ENCODE peak calls at places on chromosomes 11 and 22, in nine cellular contexts. One of them, this sample, is unnamed.
A peak's percentile ranks its signal among the peaks of the same experiment; 100 is the strongest.

GRCh38 chr11:130611791-130612251 is 163.4 kb downstream of the ADAMTS15 start:
- DNase-seq in body of pancreas: no peak
- DNase-seq in CD8-positive, alpha-beta T cell: no peak
- DNase-seq in adrenal gland: no peak
- DNase-seq in coronary artery: peak; percentile 64
- DNase-seq in brain microvascular endothelial cell: peak; percentile 66
- DNase-seq in GM23338: no peak
- DNase-seq in K562: no peak
- DNase-seq in gastrocnemius medialis: no peak
- DNase-seq in this sample: no peak

GRCh38 chr11:10072841-10073240 is 221.2 kb downstream of the SBF2 start:
- DNase-seq in body of pancreas: no peak
- DNase-seq in CD8-positive, alpha-beta T cell: no peak
- DNase-seq in adrenal gland: no peak
- DNase-seq in coronary artery: no peak
- DNase-seq in brain microvascular endothelial cell: peak; percentile 24
- DNase-seq in GM23338: no peak
- DNase-seq in K562: no peak
- DNase-seq in gastrocnemius medialis: no peak
- DNase-seq in this sample: no peak

GRCh38 chr11:15969281-15969680 is 387.1 kb downstream of the SOX6 start:
- DNase-seq in body of pancreas: peak; percentile 53
- DNase-seq in CD8-positive, alpha-beta T cell: no peak
- DNase-seq in adrenal gland: peak; percentile 77
- DNase-seq in coronary artery: no peak
- DNase-seq in brain microvascular endothelial cell: peak; percentile 88
- DNase-seq in GM23338: no peak
- DNase-seq in K562: peak; percentile 76
- DNase-seq in gastrocnemius medialis: peak; percentile 76
- DNase-seq in this sample: peak; percentile 49

GRCh38 chr11:130622126-130622525 is 173.7 kb downstream of the ADAMTS15 start:
- DNase-seq in body of pancreas: no peak
- DNase-seq in CD8-positive, alpha-beta T cell: no peak
- DNase-seq in adrenal gland: no peak
- DNase-seq in coronary artery: peak; percentile 35
- DNase-seq in brain microvascular endothelial cell: no peak
- DNase-seq in GM23338: no peak
- DNase-seq in K562: no peak
- DNase-seq in gastrocnemius medialis: no peak
- DNase-seq in this sample: no peak

GRCh38 chr11:26556582-26556981 is 15.5 kb downstream of the MUC15 start:
- DNase-seq in body of pancreas: no peak
- DNase-seq in CD8-positive, alpha-beta T cell: no peak
- DNase-seq in adrenal gland: no peak
- DNase-seq in coronary artery: no peak
- DNase-seq in brain microvascular endothelial cell: no peak
- DNase-seq in GM23338: no peak
- DNase-seq in K562: no peak
- DNase-seq in gastrocnemius medialis: no peak
- DNase-seq in this sample: no peak

GRCh38 chr11:64745219-64745522 is 1.2 kb upstream of the RASGRP2 start:
- DNase-seq in body of pancreas: no peak
- DNase-seq in CD8-positive, alpha-beta T cell: peak; percentile 85
- DNase-seq in adrenal gland: peak; percentile 64
- DNase-seq in coronary artery: no peak
- DNase-seq in brain microvascular endothelial cell: no peak
- DNase-seq in GM23338: peak; percentile 70
- DNase-seq in K562: no peak
- DNase-seq in gastrocnemius medialis: peak; percentile 54
- DNase-seq in this sample: peak; percentile 75

GRCh38 chr11:94849836-94850235 is 81.7 kb downstream of the AMOTL1 start:
- DNase-seq in body of pancreas: no peak
- DNase-seq in CD8-positive, alpha-beta T cell: no peak
- DNase-seq in adrenal gland: no peak
- DNase-seq in coronary artery: no peak
- DNase-seq in brain microvascular endothelial cell: no peak
- DNase-seq in GM23338: no peak
- DNase-seq in K562: no peak
- DNase-seq in gastrocnemius medialis: no peak
- DNase-seq in this sample: no peak

GRCh38 chr11:23278121-23278520 is 417.8 kb upstream of the CCDC179 start:
- DNase-seq in body of pancreas: no peak
- DNase-seq in CD8-positive, alpha-beta T cell: no peak
- DNase-seq in adrenal gland: peak; percentile 7
- DNase-seq in coronary artery: no peak
- DNase-seq in brain microvascular endothelial cell: peak; percentile 9
- DNase-seq in GM23338: no peak
- DNase-seq in K562: no peak
- DNase-seq in gastrocnemius medialis: no peak
- DNase-seq in this sample: no peak

GRCh38 chr11:62958547-62959071 is 26.2 kb downstream of the SLC22A6 start:
- DNase-seq in body of pancreas: no peak
- DNase-seq in CD8-positive, alpha-beta T cell: no peak
- DNase-seq in adrenal gland: peak; percentile 29
- DNase-seq in coronary artery: no peak
- DNase-seq in brain microvascular endothelial cell: peak; percentile 6
- DNase-seq in GM23338: no peak
- DNase-seq in K562: no peak
- DNase-seq in gastrocnemius medialis: no peak
- DNase-seq in this sample: no peak

GRCh38 chr11:106304274-106304673 is 226.8 kb downstream of the AASDHPPT start:
- DNase-seq in body of pancreas: no peak
- DNase-seq in CD8-positive, alpha-beta T cell: no peak
- DNase-seq in adrenal gland: no peak
- DNase-seq in coronary artery: no peak
- DNase-seq in brain microvascular endothelial cell: peak; percentile 76
- DNase-seq in GM23338: no peak
- DNase-seq in K562: no peak
- DNase-seq in gastrocnemius medialis: no peak
- DNase-seq in this sample: no peak

GRCh38 chr11:75465701-75466531 is 32.9 kb upstream of the KLHL35 start:
- DNase-seq in body of pancreas: no peak
- DNase-seq in CD8-positive, alpha-beta T cell: no peak
- DNase-seq in adrenal gland: no peak
- DNase-seq in coronary artery: no peak
- DNase-seq in brain microvascular endothelial cell: peak; percentile 19
- DNase-seq in GM23338: peak; percentile 32
- DNase-seq in K562: no peak
- DNase-seq in gastrocnemius medialis: no peak
- DNase-seq in this sample: no peak

GRCh38 chr11:108609681-108610080 is 16.1 kb upstream of the EXPH5 start:
- DNase-seq in body of pancreas: no peak
- DNase-seq in CD8-positive, alpha-beta T cell: no peak
- DNase-seq in adrenal gland: no peak
- DNase-seq in coronary artery: no peak
- DNase-seq in brain microvascular endothelial cell: peak; percentile 74
- DNase-seq in GM23338: no peak
- DNase-seq in K562: no peak
- DNase-seq in gastrocnemius medialis: no peak
- DNase-seq in this sample: no peak

GRCh38 chr11:108601150-108601549 is 7.6 kb upstream of the EXPH5 start:
- DNase-seq in body of pancreas: no peak
- DNase-seq in CD8-positive, alpha-beta T cell: no peak
- DNase-seq in adrenal gland: no peak
- DNase-seq in coronary artery: no peak
- DNase-seq in brain microvascular endothelial cell: no peak
- DNase-seq in GM23338: no peak
- DNase-seq in K562: no peak
- DNase-seq in gastrocnemius medialis: no peak
- DNase-seq in this sample: no peak

GRCh38 chr11:108606495-108607160 is 13.1 kb upstream of the EXPH5 start:
- DNase-seq in body of pancreas: no peak
- DNase-seq in CD8-positive, alpha-beta T cell: no peak
- DNase-seq in adrenal gland: no peak
- DNase-seq in coronary artery: no peak
- DNase-seq in brain microvascular endothelial cell: no peak
- DNase-seq in GM23338: no peak
- DNase-seq in K562: no peak
- DNase-seq in gastrocnemius medialis: no peak
- DNase-seq in this sample: no peak

GRCh38 chr11:108608548-108608947 is 15.0 kb upstream of the EXPH5 start:
- DNase-seq in body of pancreas: no peak
- DNase-seq in CD8-positive, alpha-beta T cell: no peak
- DNase-seq in adrenal gland: no peak
- DNase-seq in coronary artery: no peak
- DNase-seq in brain microvascular endothelial cell: no peak
- DNase-seq in GM23338: peak; percentile 29
- DNase-seq in K562: no peak
- DNase-seq in gastrocnemius medialis: no peak
- DNase-seq in this sample: no peak

DNA sequence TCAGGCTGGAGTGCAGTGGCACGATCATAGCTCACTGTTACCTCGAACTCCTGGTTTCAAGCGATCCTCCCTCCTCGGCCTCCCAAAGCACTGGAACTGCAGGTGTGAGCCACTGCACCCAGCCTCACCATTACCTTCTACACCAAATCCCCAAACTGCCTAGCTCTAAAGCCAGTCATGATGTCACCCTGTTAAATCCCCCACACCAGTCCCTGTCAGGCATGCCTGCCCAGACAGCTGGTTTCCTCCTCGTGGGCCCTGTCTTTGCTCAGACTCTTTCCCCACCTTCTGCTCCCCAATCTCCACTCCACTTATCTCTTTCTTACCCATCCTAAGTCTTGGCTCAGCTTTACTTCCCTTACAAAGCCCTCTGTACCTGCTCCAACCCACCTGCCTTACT is 12.5 kb upstream of the EXPH5 start:
- DNase-seq in body of pancreas: no peak
- DNase-seq in CD8-positive, alpha-beta T cell: no peak
- DNase-seq in adrenal gland: no peak
- DNase-seq in coronary artery: no peak
- DNase-seq in brain microvascular endothelial cell: no peak
- DNase-seq in GM23338: no peak
- DNase-seq in K562: no peak
- DNase-seq in gastrocnemius medialis: no peak
- DNase-seq in this sample: no peak
- H3K27ac ChIP-seq in body of pancreas: no peak overlapping the region
- H3K27ac ChIP-seq in CD8-positive, alpha-beta T cell: no peak overlapping the region
- H3K27ac ChIP-seq in adrenal gland: no peak overlapping the region
- H3K27ac ChIP-seq in coronary artery: no peak overlapping the region
- H3K27ac ChIP-seq in brain microvascular endothelial cell: no peak overlapping the region
- H3K27ac ChIP-seq in GM23338: no peak overlapping the region
- H3K27ac ChIP-seq in K562: no peak overlapping the region
- H3K27ac ChIP-seq in gastrocnemius medialis: no peak overlapping the region
- H3K27ac ChIP-seq in this sample: no peak overlapping the region

GRCh38 chr11:46348566-46348981 is 1.3 kb downstream of the DGKZ start:
- DNase-seq in body of pancreas: peak; percentile 39
- DNase-seq in CD8-positive, alpha-beta T cell: no peak
- DNase-seq in adrenal gland: no peak
- DNase-seq in coronary artery: no peak
- DNase-seq in brain microvascular endothelial cell: no peak
- DNase-seq in GM23338: no peak
- DNase-seq in K562: no peak
- DNase-seq in gastrocnemius medialis: no peak
- DNase-seq in this sample: no peak
- H3K4me3 ChIP-seq in body of pancreas: peak overlapping the region; percentile 52
- H3K4me3 ChIP-seq in CD8-positive, alpha-beta T cell: peak overlapping the region; percentile 72
- H3K4me3 ChIP-seq in adrenal gland: no peak overlapping the region
- H3K4me3 ChIP-seq in coronary artery: peak overlapping the region; percentile 83
- H3K4me3 ChIP-seq in brain microvascular endothelial cell: peak overlapping the region; percentile 83
- H3K4me3 ChIP-seq in GM23338: peak overlapping the region; percentile 80
- H3K4me3 ChIP-seq in K562: peak overlapping the region; percentile 77
- H3K4me3 ChIP-seq in gastrocnemius medialis: peak overlapping the region; percentile 68
- H3K4me3 ChIP-seq in this sample: peak overlapping the region; percentile 67

GRCh38 chr22:46549971-46550641 is 12.7 kb upstream of the CELSR1 start:
- DNase-seq in body of pancreas: no peak
- DNase-seq in CD8-positive, alpha-beta T cell: no peak
- DNase-seq in adrenal gland: no peak
- DNase-seq in coronary artery: no peak
- DNase-seq in brain microvascular endothelial cell: no peak
- DNase-seq in GM23338: no peak
- DNase-seq in K562: no peak
- DNase-seq in gastrocnemius medialis: no peak
- DNase-seq in this sample: no peak

GRCh38 chr22:46551321-46551720 is 13.9 kb upstream of the CELSR1 start:
- DNase-seq in body of pancreas: no peak
- DNase-seq in CD8-positive, alpha-beta T cell: no peak
- DNase-seq in adrenal gland: no peak
- DNase-seq in coronary artery: no peak
- DNase-seq in brain microvascular endothelial cell: no peak
- DNase-seq in GM23338: no peak
- DNase-seq in K562: no peak
- DNase-seq in gastrocnemius medialis: no peak
- DNase-seq in this sample: no peak

GRCh38 chr22:46549565-46549840 is 12.1 kb upstream of the CELSR1 start:
- DNase-seq in body of pancreas: no peak
- DNase-seq in CD8-positive, alpha-beta T cell: no peak
- DNase-seq in adrenal gland: no peak
- DNase-seq in coronary artery: no peak
- DNase-seq in brain microvascular endothelial cell: no peak
- DNase-seq in GM23338: no peak
- DNase-seq in K562: no peak
- DNase-seq in gastrocnemius medialis: no peak
- DNase-seq in this sample: no peak

GRCh38 chr22:46553189-46553588 is 15.8 kb upstream of the CELSR1 start:
- DNase-seq in body of pancreas: no peak
- DNase-seq in CD8-positive, alpha-beta T cell: no peak
- DNase-seq in adrenal gland: no peak
- DNase-seq in coronary artery: no peak
- DNase-seq in brain microvascular endothelial cell: no peak
- DNase-seq in GM23338: no peak
- DNase-seq in K562: no peak
- DNase-seq in gastrocnemius medialis: no peak
- DNase-seq in this sample: no peak

GRCh38 chr22:46551996-46552395 is 14.6 kb upstream of the CELSR1 start:
- DNase-seq in body of pancreas: no peak
- DNase-seq in CD8-positive, alpha-beta T cell: no peak
- DNase-seq in adrenal gland: no peak
- DNase-seq in coronary artery: no peak
- DNase-seq in brain microvascular endothelial cell: no peak
- DNase-seq in GM23338: no peak
- DNase-seq in K562: no peak
- DNase-seq in gastrocnemius medialis: no peak
- DNase-seq in this sample: no peak
- TF ChIP-seq CTCF in body of pancreas: no peak
- TF ChIP-seq CTCF in CD8-positive, alpha-beta T cell: no peak
- TF ChIP-seq CTCF in adrenal gland: no peak
- TF ChIP-seq CTCF in coronary artery: no peak
- TF ChIP-seq CTCF in brain microvascular endothelial cell: no peak
- TF ChIP-seq CTCF in GM23338: no peak
- TF ChIP-seq CTCF in K562: no peak
- TF ChIP-seq CTCF in gastrocnemius medialis: no peak
- TF ChIP-seq CTCF in this sample: no peak

DNA sequence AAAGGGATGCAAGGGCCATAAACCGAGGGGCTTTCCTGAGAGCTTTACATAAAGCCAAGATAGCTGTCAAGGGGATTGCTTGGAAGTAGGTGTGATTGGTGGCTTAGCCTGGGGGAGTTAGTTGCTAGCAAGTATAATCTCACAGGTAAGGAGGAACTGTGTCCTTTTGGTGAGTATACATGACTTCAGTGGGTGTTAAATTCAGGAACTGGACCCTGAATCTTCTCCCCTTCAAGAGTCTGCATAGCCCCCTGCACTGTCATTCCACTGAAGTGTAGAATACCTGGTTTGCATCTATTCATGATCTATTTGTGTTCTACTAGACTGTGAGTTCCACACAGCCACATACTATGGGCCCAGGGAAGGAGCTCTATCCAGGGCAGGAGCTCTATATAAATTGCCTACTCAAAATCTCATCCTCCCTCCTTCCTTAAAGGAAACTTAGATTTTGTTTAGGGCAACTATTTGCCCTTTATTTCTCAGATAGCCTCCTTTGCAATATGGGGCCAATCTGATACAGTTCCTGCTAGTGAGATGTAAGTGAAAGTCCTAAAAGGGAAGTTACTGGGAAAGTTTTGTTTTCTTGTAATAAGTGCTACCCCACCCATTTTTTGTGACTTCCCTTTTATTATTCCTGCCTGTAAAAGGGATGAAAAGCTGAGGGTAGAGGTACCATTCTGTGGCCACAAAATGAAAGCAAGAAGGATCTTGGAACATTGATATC is 120.5 kb downstream of the PGR start:
- DNase-seq in body of pancreas: no peak
- DNase-seq in CD8-positive, alpha-beta T cell: no peak
- DNase-seq in adrenal gland: no peak
- DNase-seq in coronary artery: no peak
- DNase-seq in brain microvascular endothelial cell: no peak
- DNase-seq in GM23338: no peak
- DNase-seq in K562: no peak
- DNase-seq in gastrocnemius medialis: no peak
- DNase-seq in this sample: no peak
- H3K27ac ChIP-seq in body of pancreas: no peak overlapping the region
- H3K27ac ChIP-seq in CD8-positive, alpha-beta T cell: no peak overlapping the region
- H3K27ac ChIP-seq in adrenal gland: no peak overlapping the region
- H3K27ac ChIP-seq in coronary artery: no peak overlapping the region
- H3K27ac ChIP-seq in brain microvascular endothelial cell: no peak overlapping the region
- H3K27ac ChIP-seq in GM23338: no peak overlapping the region
- H3K27ac ChIP-seq in K562: no peak overlapping the region
- H3K27ac ChIP-seq in gastrocnemius medialis: no peak overlapping the region
- H3K27ac ChIP-seq in this sample: no peak overlapping the region